ENCODE peak calls at places on chromosome 7, in five cellular contexts. One of them, this sample, is unnamed. For H3K36me3, the result is how much of the 10 kb centered on the place peaks cover.

GRCh38 chr7:43565786-43566185 is 17.1 kb upstream of the STK17A start:
- DNase-seq in endodermal cell: no peak
- DNase-seq in GM06990: no peak
- DNase-seq in heart left ventricle: no peak
- DNase-seq in neural progenitor cell: no peak
- DNase-seq in this sample: no peak

GRCh38 chr7:54729096-54729495 is 29.9 kb downstream of the SEC61G start:
- DNase-seq in heart left ventricle: no peak
- DNase-seq in neural progenitor cell: no peak
- DNase-seq in GM06990: no peak
- DNase-seq in endodermal cell: no peak
- DNase-seq in this sample: no peak

GRCh38 chr7:123208793-123209192 is 9.0 kb upstream of the SLC13A1 start:
- DNase-seq in neural progenitor cell: peak
- DNase-seq in heart left ventricle: no peak
- DNase-seq in endodermal cell: peak
- DNase-seq in GM06990: no peak
- DNase-seq in this sample: no peak

GRCh38 chr7:141043621-141044020 is 28.9 kb upstream of the MRPS33 start:
- DNase-seq in GM06990: no peak
- DNase-seq in heart left ventricle: no peak
- DNase-seq in endodermal cell: no peak
- DNase-seq in neural progenitor cell: no peak
- DNase-seq in this sample: no peak

GRCh38 chr7:54814401-54814800 is 55.4 kb upstream of the SEC61G start:
- DNase-seq in neural progenitor cell: no peak
- DNase-seq in GM06990: no peak
- DNase-seq in endodermal cell: no peak
- DNase-seq in heart left ventricle: no peak
- DNase-seq in this sample: no peak

GRCh38 chr7:150357277-150357676 is 11.3 kb upstream of the REPIN1 start:
- DNase-seq in endodermal cell: no peak
- DNase-seq in neural progenitor cell: peak
- DNase-seq in heart left ventricle: no peak
- DNase-seq in GM06990: peak
- DNase-seq in this sample: peak

GRCh38 chr7:106022193-106022821 is 59.2 kb downstream of the CDHR3 start:
- DNase-seq in heart left ventricle: no peak
- DNase-seq in GM06990: peak
- DNase-seq in neural progenitor cell: no peak
- DNase-seq in endodermal cell: no peak
- DNase-seq in this sample: peak

GRCh38 chr7:150976529-150977381 is 1.4 kb downstream of the KCNH2 start:
- DNase-seq in GM06990: no peak
- DNase-seq in heart left ventricle: peak
- DNase-seq in endodermal cell: no peak
- DNase-seq in neural progenitor cell: peak
- DNase-seq in this sample: no peak

GRCh38 chr7:153190986-153191385 is 431.4 kb downstream of the ACTR3B start:
- DNase-seq in endodermal cell: no peak
- DNase-seq in GM06990: no peak
- DNase-seq in neural progenitor cell: no peak
- DNase-seq in heart left ventricle: no peak
- DNase-seq in this sample: no peak

GRCh38 chr7:27102578-27103442 is at the start of gene HOXA2:
- DNase-seq in GM06990: no peak
- DNase-seq in heart left ventricle: no peak
- DNase-seq in neural progenitor cell: peak
- DNase-seq in endodermal cell: peak
- DNase-seq in this sample: no peak

GRCh38 chr7:151876112-151876898 is 610 bp downstream of the PRKAG2 start:
- DNase-seq in neural progenitor cell: peak
- DNase-seq in GM06990: peak
- DNase-seq in endodermal cell: peak
- DNase-seq in heart left ventricle: peak
- DNase-seq in this sample: peak

GRCh38 chr7:76037310-76037709 is 10.5 kb downstream of the STYXL1 start:
- DNase-seq in neural progenitor cell: no peak
- DNase-seq in endodermal cell: no peak
- DNase-seq in GM06990: no peak
- DNase-seq in heart left ventricle: no peak
- DNase-seq in this sample: no peak

GRCh38 chr7:44220046-44220720 is 19.4 kb downstream of the YKT6 start:
- DNase-seq in GM06990: no peak
- DNase-seq in neural progenitor cell: no peak
- DNase-seq in heart left ventricle: no peak
- DNase-seq in endodermal cell: no peak
- DNase-seq in this sample: no peak

GRCh38 chr7:3722396-3722846 is 421.4 kb downstream of the SDK1 start:
- DNase-seq in heart left ventricle: no peak
- DNase-seq in GM06990: peak
- DNase-seq in neural progenitor cell: peak
- DNase-seq in endodermal cell: peak
- DNase-seq in this sample: peak

GRCh38 chr7:55308186-55308929 is 56.8 kb upstream of the LANCL2 start:
- DNase-seq in neural progenitor cell: no peak
- DNase-seq in endodermal cell: no peak
- DNase-seq in GM06990: no peak
- DNase-seq in heart left ventricle: no peak
- DNase-seq in this sample: no peak

GRCh38 chr7:70432567-70433001 is 699.4 kb upstream of the GALNT17 start:
- DNase-seq in endodermal cell: no peak
- DNase-seq in heart left ventricle: no peak
- DNase-seq in GM06990: no peak
- DNase-seq in neural progenitor cell: no peak
- DNase-seq in this sample: no peak

GRCh38 chr7:67696878-67697277 is 700.2 kb downstream of the TYW1 start:
- DNase-seq in neural progenitor cell: no peak
- DNase-seq in endodermal cell: no peak
- DNase-seq in heart left ventricle: no peak
- DNase-seq in GM06990: no peak
- DNase-seq in this sample: no peak

GRCh38 chr7:130363156-130363847 is 17.0 kb upstream of the CPA1 start:
- DNase-seq in neural progenitor cell: no peak
- DNase-seq in heart left ventricle: no peak
- DNase-seq in GM06990: no peak
- DNase-seq in endodermal cell: no peak
- DNase-seq in this sample: no peak

GRCh38 chr7:112550468-112551060 is 69.8 kb downstream of the LSMEM1 start:
- DNase-seq in GM06990: peak
- DNase-seq in neural progenitor cell: peak
- DNase-seq in heart left ventricle: no peak
- DNase-seq in endodermal cell: peak
- DNase-seq in this sample: peak

GRCh38 chr7:30795161-30795943 is 24.1 kb downstream of the MINDY4 start:
- DNase-seq in heart left ventricle: no peak
- DNase-seq in endodermal cell: peak
- DNase-seq in GM06990: no peak
- DNase-seq in neural progenitor cell: no peak
- DNase-seq in this sample: no peak

GRCh38 chr7:98250789-98251188 is 1.2 kb downstream of the TECPR1 start:
- DNase-seq in endodermal cell: no peak
- DNase-seq in neural progenitor cell: no peak
- DNase-seq in heart left ventricle: no peak
- DNase-seq in GM06990: no peak
- DNase-seq in this sample: peak

GRCh38 chr7:2922866-2923265 is 78.8 kb upstream of the GNA12 start:
- DNase-seq in GM06990: no peak
- DNase-seq in endodermal cell: no peak
- DNase-seq in neural progenitor cell: no peak
- DNase-seq in heart left ventricle: no peak
- DNase-seq in this sample: no peak

GRCh38 chr7:130960208-130960988 is 226.4 kb upstream of the KLF14 start:
- DNase-seq in GM06990: peak
- DNase-seq in endodermal cell: no peak
- DNase-seq in heart left ventricle: no peak
- DNase-seq in neural progenitor cell: no peak
- DNase-seq in this sample: peak

DNA sequence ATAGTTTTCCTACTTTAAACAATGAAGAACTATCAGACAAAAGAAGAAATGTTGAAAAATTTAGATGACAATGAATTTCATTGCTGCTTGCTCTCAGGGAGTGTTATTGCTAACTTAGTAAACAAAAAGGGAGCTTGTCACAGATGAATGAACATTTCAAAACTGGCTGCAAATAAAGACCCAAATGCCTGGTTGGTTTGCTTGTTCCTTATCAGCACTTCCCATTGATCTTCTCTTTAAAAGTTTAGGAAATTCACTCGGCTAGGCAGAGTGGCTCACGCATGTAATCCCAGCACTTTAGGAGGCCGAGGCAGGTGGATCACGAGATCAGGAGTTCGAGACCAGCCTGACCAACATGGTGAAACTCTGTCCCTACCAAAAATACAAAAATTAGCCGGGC is 167.2 kb downstream of the RAPGEF5 start:
- DNase-seq in GM06990: no peak
- DNase-seq in neural progenitor cell: no peak
- DNase-seq in heart left ventricle: no peak
- DNase-seq in endodermal cell: no peak
- DNase-seq in this sample: no peak
- H3K36me3 ChIP-seq in GM06990: under half
- H3K36me3 ChIP-seq in neural progenitor cell: under half
- H3K36me3 ChIP-seq in heart left ventricle: under half
- H3K36me3 ChIP-seq in endodermal cell: under half
- H3K36me3 ChIP-seq in this sample: under half

GRCh38 chr7:1481300-1481699 is 22.0 kb upstream of the MICALL2 start:
- DNase-seq in endodermal cell: no peak
- DNase-seq in heart left ventricle: no peak
- DNase-seq in GM06990: no peak
- DNase-seq in neural progenitor cell: no peak
- DNase-seq in this sample: no peak
- H3K36me3 ChIP-seq in endodermal cell: under half
- H3K36me3 ChIP-seq in heart left ventricle: half or more
- H3K36me3 ChIP-seq in GM06990: under half
- H3K36me3 ChIP-seq in neural progenitor cell: under half
- H3K36me3 ChIP-seq in this sample: under half

GRCh38 chr7:4781366-4782069 is 6.1 kb downstream of the AP5Z1 start:
- DNase-seq in neural progenitor cell: no peak
- DNase-seq in heart left ventricle: no peak
- DNase-seq in GM06990: no peak
- DNase-seq in endodermal cell: no peak
- DNase-seq in this sample: no peak

GRCh38 chr7:4783292-4783652 is 7.8 kb downstream of the AP5Z1 start:
- DNase-seq in GM06990: no peak
- DNase-seq in neural progenitor cell: no peak
- DNase-seq in endodermal cell: no peak
- DNase-seq in heart left ventricle: no peak
- DNase-seq in this sample: no peak

GRCh38 chr7:4784799-4785198 is 9.4 kb downstream of the AP5Z1 start:
- DNase-seq in endodermal cell: no peak
- DNase-seq in GM06990: no peak
- DNase-seq in neural progenitor cell: no peak
- DNase-seq in heart left ventricle: no peak
- DNase-seq in this sample: no peak

GRCh38 chr7:4783762-4784351 is 8.4 kb downstream of the AP5Z1 start:
- DNase-seq in neural progenitor cell: no peak
- DNase-seq in endodermal cell: no peak
- DNase-seq in heart left ventricle: no peak
- DNase-seq in GM06990: no peak
- DNase-seq in this sample: no peak

GRCh38 chr7:4782333-4783291 is 7.2 kb downstream of the AP5Z1 start:
- DNase-seq in heart left ventricle: no peak
- DNase-seq in neural progenitor cell: no peak
- DNase-seq in endodermal cell: no peak
- DNase-seq in GM06990: no peak
- DNase-seq in this sample: no peak
- H3K36me3 ChIP-seq in heart left ventricle: half or more
- H3K36me3 ChIP-seq in neural progenitor cell: under half
- H3K36me3 ChIP-seq in endodermal cell: under half
- H3K36me3 ChIP-seq in GM06990: under half
- H3K36me3 ChIP-seq in this sample: half or more

DNA sequence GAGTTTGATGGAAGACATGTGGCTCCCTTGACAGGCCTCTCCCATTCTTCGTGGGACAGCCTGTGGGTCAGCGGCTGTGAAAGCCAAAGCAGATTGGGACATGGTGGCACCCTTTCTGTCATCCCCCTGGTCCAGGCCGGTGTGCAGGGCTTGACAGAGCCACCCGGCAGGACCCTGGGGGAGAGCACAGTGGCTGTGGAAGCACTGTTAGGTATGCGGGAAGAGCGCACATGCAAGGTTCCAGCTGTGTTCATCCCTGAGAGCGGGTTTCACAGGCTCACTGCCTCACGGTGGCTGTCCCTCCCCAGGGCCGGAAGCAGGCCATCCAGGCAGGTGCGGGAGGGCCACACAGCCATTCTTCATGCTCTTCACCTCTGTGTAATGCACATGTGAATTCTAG is 29.8 kb downstream of the SHH start:
- DNase-seq in neural progenitor cell: no peak
- DNase-seq in heart left ventricle: no peak
- DNase-seq in endodermal cell: no peak
- DNase-seq in GM06990: no peak
- DNase-seq in this sample: no peak
- H3K36me3 ChIP-seq in neural progenitor cell: under half
- H3K36me3 ChIP-seq in heart left ventricle: half or more
- H3K36me3 ChIP-seq in endodermal cell: under half
- H3K36me3 ChIP-seq in GM06990: under half
- H3K36me3 ChIP-seq in this sample: half or more

DNA sequence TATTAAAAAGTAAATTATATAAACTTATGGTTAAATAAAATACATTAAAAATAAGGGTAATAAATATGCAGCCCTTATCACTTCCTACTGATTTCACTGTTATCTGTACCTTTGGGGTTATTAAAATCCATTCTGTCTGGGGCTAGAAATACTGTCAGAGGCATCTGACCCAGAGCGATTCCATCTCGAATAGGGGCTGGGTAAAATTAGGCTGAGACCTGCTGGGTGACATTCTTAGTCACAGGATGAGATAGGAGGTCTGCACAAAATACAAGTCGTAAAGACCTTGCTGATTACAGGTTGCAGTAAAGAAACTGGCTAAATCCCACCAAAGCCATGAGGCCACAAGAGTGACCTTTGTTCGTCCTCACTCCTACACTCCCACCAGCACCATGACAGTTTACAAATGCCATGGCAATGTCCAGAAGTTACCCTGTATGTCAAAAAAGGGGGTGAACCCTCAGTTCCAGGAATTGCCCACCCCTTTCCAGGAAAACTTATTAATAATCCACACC is 77.6 kb downstream of the COBL start:
- DNase-seq in GM06990: no peak
- DNase-seq in neural progenitor cell: no peak
- DNase-seq in heart left ventricle: no peak
- DNase-seq in endodermal cell: peak
- DNase-seq in this sample: no peak
- H3K36me3 ChIP-seq in GM06990: under half
- H3K36me3 ChIP-seq in neural progenitor cell: under half
- H3K36me3 ChIP-seq in heart left ventricle: under half
- H3K36me3 ChIP-seq in endodermal cell: under half
- H3K36me3 ChIP-seq in this sample: under half

GRCh38 chr7:139597028-139597427 is 73.5 kb downstream of the CLEC2L start:
- DNase-seq in GM06990: no peak
- DNase-seq in neural progenitor cell: no peak
- DNase-seq in heart left ventricle: no peak
- DNase-seq in endodermal cell: no peak
- DNase-seq in this sample: no peak
- H3K36me3 ChIP-seq in GM06990: under half
- H3K36me3 ChIP-seq in neural progenitor cell: under half
- H3K36me3 ChIP-seq in heart left ventricle: half or more
- H3K36me3 ChIP-seq in endodermal cell: half or more
- H3K36me3 ChIP-seq in this sample: under half

GRCh38 chr7:74515276-74515675 is 61.6 kb downstream of the GTF2IRD1 start:
- DNase-seq in heart left ventricle: no peak
- DNase-seq in GM06990: no peak
- DNase-seq in endodermal cell: no peak
- DNase-seq in neural progenitor cell: no peak
- DNase-seq in this sample: no peak
- H3K36me3 ChIP-seq in heart left ventricle: under half
- H3K36me3 ChIP-seq in GM06990: under half
- H3K36me3 ChIP-seq in endodermal cell: half or more
- H3K36me3 ChIP-seq in neural progenitor cell: under half
- H3K36me3 ChIP-seq in this sample: under half